ENCODE peak calls at places on chromosomes 7 and 10, in five cellular contexts. E is cardiac muscle cell, Y is upper lobe of right lung, M is neural crest cell, F is SW480. P is an unnamed sample.

GRCh38 chr10:89476676-89477075 is 58.7 kb downstream of the SLC16A12 start:
- DNase-seq in E (peak), Y (peak), M (no peak), F (no peak), P (no peak)

GRCh38 chr10:125039354-125039769 is 97.4 kb downstream of the ZRANB1 start:
- DNase-seq in E (no peak), Y (no peak), M (no peak), F (no peak), P (peak)

GRCh38 chr10:13100349-13101294 is 659 bp downstream of the OPTN start:
- DNase-seq in E (peak), Y (peak), M (peak), F (peak), P (no peak)

GRCh38 chr10:42753126-42753506 is 29.5 kb upstream of the BMS1 start:
- DNase-seq in E (peak), Y (peak), M (peak), F (peak), P (no peak)

GRCh38 chr10:5553400-5554170 is 28.8 kb downstream of the CALML3 start:
- DNase-seq in E (no peak), Y (peak), M (no peak), F (no peak), P (peak)

GRCh38 chr7:79298145-79298760 is 155.2 kb downstream of the MAGI2 start:
- DNase-seq in E (peak), Y (no peak), M (peak), F (peak), P (no peak)

GRCh38 chr10:50809596-50809995 is 69.9 kb downstream of the ASAH2B start:
- DNase-seq in E (peak), Y (no peak), M (no peak), F (no peak), P (no peak)

GRCh38 chr10:87767253-87767652 is 50.8 kb downstream of the ATAD1 start:
- DNase-seq in E (peak), Y (no peak), M (no peak), F (no peak), P (no peak)

GRCh38 chr10:106440355-106440754 is 724.2 kb downstream of the SORCS1 start:
- DNase-seq in E (peak), Y (no peak), M (no peak), F (no peak), P (no peak)

GRCh38 chr10:68330852-68331454 is 911 bp upstream of the HNRNPH3 start:
- DNase-seq in E (peak), Y (no peak), M (no peak), F (peak), P (no peak)

GRCh38 chr10:105793071-105793470 is 1152.0 kb downstream of the SORCS3 start:
- DNase-seq in E (no peak), Y (no peak), M (no peak), F (no peak), P (no peak)

GRCh38 chr10:28716748-28717147 is 39.4 kb downstream of the BAMBI start:
- DNase-seq in E (no peak), Y (no peak), M (no peak), F (no peak), P (no peak)

GRCh38 chr10:13062813-13063212 is 37.1 kb upstream of the OPTN start:
- DNase-seq in E (no peak), Y (no peak), M (no peak), F (no peak), P (no peak)

GRCh38 chr10:71964669-71965515 is 697 bp downstream of the CHST3 start:
- DNase-seq in E (peak), Y (no peak), M (no peak), F (no peak), P (no peak)

GRCh38 chr7:26379711-26380110 is 88.0 kb downstream of the SNX10 start:
- DNase-seq in E (no peak), Y (no peak), M (no peak), F (no peak), P (no peak)

GRCh38 chr10:3525832-3526449 is 259.1 kb downstream of the KLF6 start:
- DNase-seq in E (peak), Y (no peak), M (no peak), F (peak), P (no peak)

GRCh38 chr10:110274629-110275028 is 30.1 kb downstream of the SMNDC1 start:
- DNase-seq in E (no peak), Y (no peak), M (no peak), F (no peak), P (no peak)

GRCh38 chr10:70458329-70459060 is 17.0 kb upstream of the NODAL start:
- DNase-seq in E (peak), Y (peak), M (peak), F (peak), P (no peak)

GRCh38 chr10:58512470-58513188 is at the start of gene BICC1:
- DNase-seq in E (peak), Y (peak), M (peak), F (peak), P (peak)

GRCh38 chr10:120539076-120539475 is 82.0 kb downstream of the PLPP4 start:
- DNase-seq in E (no peak), Y (no peak), M (peak), F (no peak), P (no peak)

GRCh38 chr7:25456467-25457171 is 228.3 kb upstream of the NPVF start:
- DNase-seq in E (peak), Y (no peak), M (no peak), F (no peak), P (no peak)

GRCh38 chr10:126350216-126350992 is 37.9 kb downstream of the ADAM12 start:
- DNase-seq in E (peak), Y (no peak), M (no peak), F (peak), P (no peak)

GRCh38 chr7:117582219-117582704 is 102.4 kb downstream of the CFTR start:
- DNase-seq in E (peak), Y (no peak), M (no peak), F (no peak), P (no peak)

GRCh38 chr7:135238112-135238744 is 4.6 kb downstream of the STRA8 start:
- DNase-seq in E (no peak), Y (no peak), M (no peak), F (no peak), P (no peak)

GRCh38 chr7:142519077-142519789 is 230.0 kb upstream of the PRSS1 start:
- DNase-seq in E (no peak), Y (no peak), M (no peak), F (no peak), P (no peak)

GRCh38 chr7:24255139-24255538 is 28.9 kb upstream of the NPY start:
- DNase-seq in E (no peak), Y (no peak), M (no peak), F (no peak), P (no peak)

GRCh38 chr7:99102809-99103690 is 40.9 kb downstream of the SMURF1 start:
- DNase-seq in E (no peak), Y (no peak), M (no peak), F (no peak), P (no peak)

GRCh38 chr7:26182706-26183105 is 17.8 kb downstream of the HNRNPA2B1 start:
- DNase-seq in E (no peak), Y (no peak), M (no peak), F (no peak), P (no peak)

GRCh38 chr10:14801693-14802092 is 27.0 kb upstream of the FAM107B start:
- DNase-seq in E (peak), Y (no peak), M (no peak), F (no peak), P (no peak)

GRCh38 chr10:33291053-33291592 is 43.3 kb downstream of the NRP1 start:
- DNase-seq in E (peak), Y (no peak), M (no peak), F (no peak), P (no peak)

GRCh38 chr7:44391171-44391570 is 65.8 kb upstream of the CAMK2B start:
- DNase-seq in E (no peak), Y (no peak), M (no peak), F (no peak), P (no peak)